ENCODE peak calls at places on chromosome 6, in five cellular contexts. T is CD4-positive, alpha-beta memory T cell; E is psoas muscle; M is breast epithelium; C is endothelial cell of umbilical vein. J is an unnamed sample. For H3K27me3, the result is how much of the 10 kb centered on the place peaks cover.

GRCh38 chr6:116405147-116405546 is 34.4 kb downstream of the DSE start:
- DNase-seq in T (no peak), M (no peak), E (no peak), C (no peak), J (no peak)

GRCh38 chr6:116450769-116451740 is 10.1 kb upstream of the CALHM6 start:
- DNase-seq in M (no peak), C (peak), E (no peak), T (no peak), J (peak)

GRCh38 chr6:132919476-132919875 is 105.1 kb downstream of the RPS12 start:
- DNase-seq in C (peak), T (no peak), E (peak), M (peak), J (no peak)

GRCh38 chr6:47478233-47479155 is 905 bp downstream of the CD2AP start:
- DNase-seq in M (no peak), E (no peak), T (no peak), C (peak), J (no peak)

GRCh38 chr6:129302671-129303070 is 407.3 kb downstream of the ARHGAP18 start:
- DNase-seq in T (no peak), E (no peak), M (no peak), C (no peak), J (no peak)

GRCh38 chr6:166423781-166424180 is 41.0 kb upstream of the MPC1 start:
- DNase-seq in E (no peak), M (no peak), T (no peak), C (no peak), J (no peak)

GRCh38 chr6:107275330-107275865 is 160.1 kb upstream of the BEND3 start:
- DNase-seq in T (no peak), E (no peak), C (no peak), M (no peak), J (no peak)

GRCh38 chr6:108425428-108425827 is 130.6 kb downstream of the AFG1L start:
- DNase-seq in E (no peak), M (no peak), T (no peak), C (no peak), J (no peak)

GRCh38 chr6:150354754-150355571 is 13.8 kb upstream of the IYD start:
- DNase-seq in C (no peak), M (no peak), E (no peak), T (no peak), J (no peak)

GRCh38 chr6:10441004-10441654 is 26.3 kb upstream of the TFAP2A start:
- DNase-seq in C (no peak), E (no peak), M (no peak), T (no peak), J (peak)

GRCh38 chr6:27890351-27891299 is 21.6 kb downstream of the OR2B2 start:
- DNase-seq in E (peak), T (peak), C (peak), M (peak), J (peak)
- H3K27me3 ChIP-seq in E (under half), T (under half), C (under half), M (under half), J (under half)

DNA sequence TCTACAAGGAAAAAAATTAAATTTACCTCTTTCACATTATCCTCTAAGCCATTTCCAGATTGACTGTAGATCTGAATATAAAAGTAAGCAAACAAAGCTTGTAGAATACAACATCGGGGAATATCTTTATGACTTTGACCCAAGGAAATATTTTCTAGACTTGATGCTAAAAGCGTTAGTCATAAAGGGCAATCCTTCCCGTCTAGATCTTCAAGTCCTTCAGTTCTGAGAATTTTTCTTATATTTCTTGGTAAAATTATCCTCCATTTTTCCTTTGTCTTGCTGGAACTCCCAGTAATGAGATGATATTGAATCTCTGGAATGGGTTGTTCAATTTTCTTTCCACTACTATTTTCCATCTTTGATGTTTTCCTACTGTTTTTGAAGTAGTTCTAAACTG is 77.8 kb upstream of the ZNF184 start:
- DNase-seq in M (no peak), T (no peak), E (no peak), C (no peak), J (no peak)
- H3K27me3 ChIP-seq in M (under half), T (half or more), E (half or more), C (under half), J (half or more)

GRCh38 chr6:90315354-90315960 is 18.8 kb upstream of the BACH2 start:
- DNase-seq in T (no peak), E (no peak), C (no peak), M (no peak), J (no peak)

GRCh38 chr6:90314516-90314915 is 17.9 kb upstream of the BACH2 start:
- DNase-seq in M (no peak), C (no peak), E (no peak), T (no peak), J (no peak)

GRCh38 chr6:90305800-90306448 is 9.3 kb upstream of the BACH2 start:
- DNase-seq in M (no peak), C (no peak), T (no peak), E (no peak), J (no peak)

DNA sequence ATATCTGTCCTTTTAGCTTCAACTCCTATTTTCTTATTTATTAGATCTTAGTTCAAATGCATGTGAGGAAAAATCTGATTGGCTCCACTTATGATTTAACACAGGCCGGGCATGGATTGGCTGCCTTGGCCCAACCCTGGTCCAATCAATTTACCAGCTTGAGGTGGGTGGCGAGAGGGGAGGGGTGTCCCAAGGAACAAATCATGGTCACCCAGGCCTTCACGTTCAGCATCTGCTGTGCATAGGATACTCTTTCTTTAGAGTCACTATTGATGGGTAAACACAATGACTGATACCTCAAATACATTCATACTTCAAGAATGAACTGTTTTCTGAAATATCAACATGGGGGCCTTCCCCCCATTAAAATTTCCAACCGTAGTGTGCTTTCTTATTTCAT is 14.9 kb upstream of the BACH2 start:
- DNase-seq in E (no peak), C (no peak), T (no peak), M (no peak), J (no peak)
- H3K27me3 ChIP-seq in E (under half), C (under half), T (under half), M (under half), J (under half)

GRCh38 chr6:1701668-1702353 is 92.1 kb downstream of the FOXC1 start:
- DNase-seq in E (peak), T (no peak), C (no peak), M (no peak), J (no peak)

GRCh38 chr6:1703923-1704322 is 94.2 kb downstream of the FOXC1 start:
- DNase-seq in M (no peak), E (no peak), T (no peak), C (no peak), J (no peak)

GRCh38 chr6:1702580-1703051 is 92.9 kb downstream of the FOXC1 start:
- DNase-seq in C (no peak), M (no peak), E (no peak), T (no peak), J (no peak)

GRCh38 chr6:1704711-1705110 is 95.0 kb downstream of the FOXC1 start:
- DNase-seq in E (no peak), C (no peak), T (no peak), M (no peak), J (no peak)

DNA sequence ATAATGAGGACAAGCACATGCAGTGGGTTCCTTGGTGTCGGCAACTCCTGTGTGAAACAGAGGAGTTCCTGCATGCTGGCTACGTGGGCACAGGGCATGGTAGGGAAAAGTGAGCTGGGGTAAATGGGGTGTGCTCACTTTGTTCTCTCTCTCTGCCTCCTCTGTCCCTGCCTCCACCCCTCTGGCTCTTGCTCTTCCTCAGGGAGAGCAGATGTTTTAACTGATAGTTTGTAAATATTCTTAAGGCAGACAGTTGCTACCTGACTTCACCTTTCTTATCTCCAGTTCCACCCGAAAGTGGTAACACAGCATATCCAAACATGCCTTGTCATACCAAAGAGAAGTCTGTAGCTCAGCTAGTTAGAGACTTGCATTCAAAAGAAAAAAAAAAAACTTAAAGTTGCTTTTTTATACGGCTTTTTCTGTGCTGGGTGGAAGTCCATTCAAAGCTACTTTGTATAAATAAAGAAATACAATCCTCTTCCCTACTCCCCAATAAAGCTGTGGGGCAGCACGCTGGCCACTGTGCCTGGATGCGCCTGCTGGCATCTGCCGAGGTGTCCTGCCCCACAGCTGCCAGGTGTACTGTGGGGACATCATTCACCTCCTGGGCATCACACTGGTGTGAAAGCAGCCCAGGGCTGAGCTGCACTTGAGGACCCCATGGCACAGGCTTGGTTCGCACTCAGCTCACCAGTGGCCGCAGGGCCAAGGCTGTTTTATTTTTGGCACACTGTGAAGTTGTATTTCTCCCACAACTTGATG is 93.6 kb downstream of the FOXC1 start:
- DNase-seq in T (no peak), M (no peak), E (no peak), C (no peak), J (no peak)
- H3K27me3 ChIP-seq in T (under half), M (under half), E (under half), C (under half), J (under half)

DNA sequence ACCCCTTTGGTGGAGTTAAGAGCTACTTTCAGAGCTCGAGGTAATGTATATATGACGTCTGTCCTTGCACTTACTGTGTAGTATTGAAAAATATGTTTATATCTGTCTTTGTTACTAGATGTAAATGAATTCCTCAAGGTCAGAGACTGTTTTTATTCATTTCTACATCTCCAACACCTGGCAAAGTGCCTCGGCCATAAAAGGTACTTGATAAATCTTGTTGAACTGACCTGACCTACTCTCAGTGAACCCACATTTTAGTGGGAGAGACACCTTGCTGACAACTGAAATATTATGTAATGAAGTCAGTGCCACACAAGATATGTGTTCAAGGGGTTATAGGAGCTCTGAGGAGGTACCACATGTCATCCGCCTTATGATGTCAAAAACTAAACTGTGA is 5.5 kb upstream of the TMEM30A start:
- DNase-seq in C (no peak), E (no peak), T (no peak), M (no peak), J (no peak)
- H3K27me3 ChIP-seq in C (under half), E (under half), T (under half), M (under half), J (under half)

DNA sequence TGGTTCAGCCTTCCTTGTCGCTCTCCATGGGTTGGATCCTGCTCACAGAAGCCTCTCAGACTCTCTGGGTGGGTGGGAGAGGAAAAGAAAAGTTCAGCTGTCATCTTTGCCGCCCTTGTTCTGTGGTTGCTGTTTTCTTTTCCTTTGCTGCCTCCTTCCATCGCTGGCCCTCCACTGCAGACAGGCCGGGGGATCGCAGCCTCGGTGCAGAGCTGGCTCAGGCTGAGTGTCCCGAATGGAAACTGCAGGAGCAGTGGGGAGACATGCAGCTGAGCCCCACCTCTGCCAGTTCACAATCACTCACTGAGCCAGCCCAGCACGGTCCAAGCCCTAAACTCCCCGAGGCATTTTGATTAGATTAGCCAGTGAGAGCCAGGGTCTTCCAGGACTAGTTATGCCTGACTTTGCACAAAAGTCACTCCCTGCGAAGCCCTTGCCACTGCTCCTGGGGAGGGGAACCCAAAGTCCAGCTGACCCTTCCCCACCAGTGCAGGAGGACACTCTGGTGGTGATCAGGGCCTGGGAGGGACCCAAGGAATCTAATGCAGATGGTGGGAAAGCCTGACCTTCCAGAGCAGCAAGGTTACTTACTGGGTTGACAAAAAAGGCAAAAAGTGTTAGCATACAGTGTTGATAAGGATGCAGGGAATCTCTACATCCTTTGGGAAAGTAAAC is 14.0 kb downstream of the NRN1 start:
- DNase-seq in T (no peak), M (no peak), E (no peak), C (no peak), J (no peak)
- H3K27me3 ChIP-seq in T (under half), M (under half), E (half or more), C (under half), J (under half)

GRCh38 chr6:143677577-143677890 is 231 bp upstream of the PHACTR2 start:
- DNase-seq in T (no peak), C (no peak), M (no peak), E (no peak), J (no peak)

GRCh38 chr6:143678980-143679379 is 1.2 kb downstream of the PHACTR2 start:
- DNase-seq in E (no peak), M (no peak), T (no peak), C (peak), J (no peak)

GRCh38 chr6:143676437-143677045 is 1.2 kb upstream of the PHACTR2 start:
- DNase-seq in M (no peak), C (no peak), T (no peak), E (no peak), J (no peak)

GRCh38 chr6:143680157-143680556 is 2.4 kb downstream of the PHACTR2 start:
- DNase-seq in T (no peak), C (peak), E (no peak), M (no peak), J (no peak)

DNA sequence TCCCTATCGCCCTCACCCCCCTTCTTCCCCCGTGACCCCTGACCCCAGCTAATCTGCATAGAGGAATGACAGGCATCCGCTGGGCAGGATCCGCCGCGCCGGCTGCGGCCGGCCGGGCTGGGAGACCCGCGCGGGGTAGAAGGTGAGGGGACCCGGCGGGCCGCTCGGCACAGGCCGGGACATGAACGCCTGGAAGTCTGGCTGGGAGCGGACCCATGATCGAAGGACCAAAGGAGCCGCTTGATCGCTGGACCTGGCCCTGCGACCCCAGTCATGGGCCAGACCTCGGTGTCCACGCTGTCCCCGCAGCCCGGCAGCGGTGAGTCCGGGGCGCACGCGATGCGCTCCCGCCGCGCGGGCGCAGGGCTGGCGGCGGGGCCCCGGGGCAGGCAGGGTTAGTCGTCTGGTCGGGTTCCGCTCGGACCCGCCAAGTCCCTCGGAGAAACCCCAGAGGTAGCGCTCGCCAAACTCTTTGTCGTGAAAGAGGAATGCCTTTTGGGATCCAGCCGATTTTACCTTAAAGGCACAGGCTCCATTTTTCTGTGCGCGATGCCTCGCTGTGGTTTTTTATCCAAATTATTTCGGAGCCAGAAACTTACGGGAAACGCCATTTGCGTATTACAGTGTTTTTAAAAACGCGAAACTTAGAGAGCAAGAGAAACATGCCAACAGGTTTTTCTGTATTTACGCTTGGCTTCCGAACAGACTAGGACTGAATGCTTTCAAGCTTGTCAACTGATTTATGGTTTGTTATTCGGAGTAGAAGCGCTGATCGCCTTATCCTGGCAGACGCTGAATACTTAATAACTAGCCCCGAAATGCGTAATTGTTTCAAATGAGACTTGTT is at the start of gene PHACTR2:
- DNase-seq in C (peak), M (peak), E (peak), T (peak), J (peak)
- H3K27me3 ChIP-seq in C (under half), M (under half), E (under half), T (under half), J (under half)

J was measured in right lobe of liver.